ENCODE peak calls at places on chromosome 15, in four cellular contexts. L is osteoblast, W is ovary, N is tibial artery. M is an unnamed sample. For H3K36me3, the result is how much of the 10 kb centered on the place peaks cover.

GRCh38 chr15:79436037-79436780 is 4.1 kb downstream of the MINAR1 start:
- DNase-seq in L (no peak), W (no peak), N (no peak), M (no peak)

GRCh38 chr15:51907136-51907862 is 64.3 kb downstream of the LEO1 start:
- DNase-seq in N (no peak), W (no peak), L (peak), M (no peak)

GRCh38 chr15:61871926-61872522 is 188.2 kb downstream of the VPS13C start:
- DNase-seq in L (no peak), W (no peak), N (no peak), M (no peak)

GRCh38 chr15:77921664-77922063 is 155.8 kb downstream of the TBC1D2B start:
- DNase-seq in N (no peak), W (no peak), L (no peak), M (no peak)

GRCh38 chr15:77617507-77618285 is 15.0 kb downstream of the LINGO1 start:
- DNase-seq in W (no peak), L (peak), N (no peak), M (no peak)

GRCh38 chr15:67943961-67944674 is 104.3 kb upstream of the RNU6-1 start:
- DNase-seq in W (peak), N (peak), L (peak), M (no peak)

GRCh38 chr15:63124506-63124905 is 2.8 kb downstream of the LACTB start:
- DNase-seq in L (no peak), W (no peak), N (no peak), M (no peak)

GRCh38 chr15:94538280-94538679 is 306.9 kb downstream of the MCTP2 start:
- DNase-seq in L (no peak), W (no peak), N (no peak), M (no peak)

DNA sequence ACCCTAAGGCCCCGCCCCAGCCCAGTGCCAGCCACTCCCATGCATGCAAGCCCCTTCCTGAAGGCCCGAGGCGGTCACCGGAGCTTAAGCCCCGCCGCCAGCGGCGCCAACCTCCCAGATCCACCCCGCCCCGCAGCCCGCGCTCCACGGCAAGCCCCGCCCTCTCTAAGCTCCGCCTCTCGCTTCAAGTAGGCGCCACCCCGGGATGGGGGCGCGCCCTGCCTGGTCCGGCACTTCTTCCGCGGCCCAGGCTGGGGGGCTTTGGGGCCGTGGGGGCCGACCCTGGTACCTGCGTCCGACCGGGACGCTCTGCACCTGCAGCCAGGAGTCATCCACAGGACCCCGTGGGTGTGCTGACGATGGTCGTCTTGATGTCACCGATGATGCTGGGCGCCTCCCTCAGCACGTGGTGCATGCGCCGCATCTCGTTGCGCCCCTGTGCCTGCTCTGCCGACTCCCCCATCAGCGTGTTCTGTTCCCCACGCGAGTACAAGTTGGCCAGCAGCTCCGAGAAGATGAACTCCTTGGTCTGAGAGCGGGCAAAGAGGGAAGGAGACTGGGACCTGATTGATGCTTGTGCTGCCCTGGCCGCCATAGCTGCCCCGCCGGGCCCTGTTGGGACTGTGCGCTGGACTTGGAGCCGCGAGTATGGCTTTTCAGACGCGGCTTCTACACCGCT is 26.1 kb upstream of the CSPG4 start:
- DNase-seq in N (peak), L (peak), W (peak), M (peak)
- H3K27ac ChIP-seq in N (peak), L (no peak), W (no peak), M (peak)

GRCh38 chr15:92936138-92936537 is 36.0 kb downstream of the CHD2 start:
- DNase-seq in L (no peak), N (no peak), W (no peak), M (no peak)

GRCh38 chr15:92930776-92931175 is 30.7 kb downstream of the CHD2 start:
- DNase-seq in W (no peak), N (no peak), L (peak), M (no peak)

GRCh38 chr15:92934706-92935105 is 34.6 kb downstream of the CHD2 start:
- DNase-seq in N (no peak), L (no peak), W (no peak), M (no peak)

GRCh38 chr15:92930061-92930460 is 29.9 kb downstream of the CHD2 start:
- DNase-seq in W (no peak), L (peak), N (no peak), M (no peak)

GRCh38 chr15:92932946-92933649 is 33.0 kb downstream of the CHD2 start:
- DNase-seq in L (no peak), W (no peak), N (no peak), M (no peak)
- H3K36me3 ChIP-seq in L (half or more), W (under half), N (half or more), M (under half)

DNA sequence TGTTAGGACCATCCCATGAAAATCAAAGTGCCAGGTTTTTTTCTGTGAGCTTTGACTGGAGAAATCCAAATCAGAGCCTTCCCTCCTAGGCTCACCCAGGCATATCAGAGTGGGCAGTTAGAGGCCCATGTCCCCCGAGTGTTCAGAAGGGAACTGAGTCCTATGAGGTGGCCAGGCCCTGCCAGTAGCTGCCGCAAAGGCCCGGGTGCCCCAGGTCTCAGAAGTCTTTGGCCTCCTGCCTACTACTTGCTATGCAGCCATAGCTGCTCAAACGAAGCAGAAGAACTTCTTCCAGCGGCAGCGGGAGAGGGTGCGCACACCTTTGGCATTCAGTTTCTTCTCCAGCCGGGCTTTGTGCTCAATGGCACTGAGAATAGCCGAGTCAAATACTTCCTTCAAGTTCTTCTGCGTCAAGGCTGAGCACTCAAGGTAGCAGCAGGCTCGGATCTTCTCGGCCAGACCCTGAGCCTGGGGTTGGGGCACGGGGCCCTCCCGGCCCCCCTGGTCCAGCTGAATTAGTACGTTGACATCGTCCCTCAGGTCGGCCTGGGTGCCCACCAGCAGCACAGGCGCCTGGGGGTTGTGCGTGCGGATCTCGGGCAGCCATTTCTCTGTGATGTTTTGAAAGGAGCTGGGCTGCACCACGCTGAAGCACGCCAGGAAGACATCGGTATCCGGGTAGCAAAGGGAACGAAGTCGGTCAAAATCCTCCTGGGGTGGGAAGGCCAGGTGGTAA is 1.1 kb downstream of the RHOV start:
- DNase-seq in W (no peak), N (no peak), L (peak), M (no peak)
- H3K4me3 ChIP-seq in W (no peak), N (peak), L (no peak), M (peak)

DNA sequence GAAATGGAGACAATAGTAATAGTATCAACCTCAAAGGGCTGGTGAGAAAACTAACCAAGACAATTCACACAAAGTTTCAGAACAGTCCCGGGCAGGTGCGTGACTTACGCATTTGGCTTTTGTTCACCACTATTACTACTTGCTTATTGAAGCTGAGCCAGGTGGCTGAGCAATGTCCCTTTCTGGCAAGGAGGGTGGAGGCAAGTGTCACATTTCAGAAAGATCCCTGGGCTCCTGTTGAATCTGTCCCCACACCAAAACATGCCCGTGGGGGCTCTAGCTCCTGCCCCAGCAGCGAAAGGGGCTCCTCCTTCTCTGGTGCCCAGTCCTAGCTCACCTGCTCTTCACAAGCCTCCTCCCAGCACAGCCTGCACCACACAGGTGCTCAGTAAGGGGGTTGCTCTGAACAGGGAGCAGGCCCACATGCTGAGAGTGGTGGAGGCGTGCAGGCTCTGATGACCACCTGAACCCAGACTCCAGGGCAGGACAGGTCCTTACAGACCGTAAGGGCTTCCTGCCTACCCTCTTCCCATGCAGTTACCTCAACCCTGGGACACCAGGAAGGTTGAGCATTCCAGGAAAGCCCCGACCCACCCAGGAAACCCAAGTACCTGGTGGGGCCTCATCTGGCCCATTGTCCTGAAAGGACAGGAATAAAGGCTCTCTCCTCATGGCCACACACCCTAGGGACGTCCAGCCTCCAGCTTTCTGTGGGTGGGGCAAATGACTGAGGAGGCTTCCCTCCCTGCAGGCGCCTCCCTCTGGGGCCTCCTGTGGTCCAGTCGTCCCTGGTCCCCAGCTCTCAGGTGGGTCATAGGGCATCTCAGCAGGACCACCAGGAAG is 32.6 kb downstream of the SEMA7A start:
- DNase-seq in N (no peak), L (peak), W (no peak), M (peak)
- H3K27ac ChIP-seq in N (no peak), L (peak), W (no peak), M (peak)

GRCh38 chr15:25072857-25073476 is 118.2 kb downstream of the SNRPN start:
- DNase-seq in W (no peak), N (no peak), L (no peak), M (no peak)
- H3K36me3 ChIP-seq in W (under half), N (half or more), L (half or more), M (under half)